ENCODE peak calls at places on chromosomes 7 and 10, in four cellular contexts. J is IMR-90, E is NB4, X is testis. R is an unnamed sample.

GRCh38 chr7:44109991-44110390 is 5.8 kb downstream of the AEBP1 start:
- DNase-seq in X (no peak), E (no peak), J (no peak), R (no peak)

GRCh38 chr10:124242791-124243190 is 149.4 kb upstream of the CHST15 start:
- DNase-seq in X (no peak), E (no peak), J (no peak), R (no peak)

GRCh38 chr7:2196381-2197378 is 36.1 kb downstream of the MAD1L1 start:
- DNase-seq in J (no peak), X (no peak), E (no peak), R (no peak)

GRCh38 chr7:131557521-131558385 is 1.3 kb upstream of the PODXL start:
- DNase-seq in X (peak), E (no peak), J (no peak), R (no peak)

GRCh38 chr10:114879093-114879492 is 57.5 kb downstream of the FHIP2A start:
- DNase-seq in J (no peak), X (no peak), E (no peak), R (no peak)

GRCh38 chr7:3399858-3400257 is 98.8 kb downstream of the SDK1 start:
- DNase-seq in E (peak), J (peak), X (no peak), R (no peak)

GRCh38 chr10:103765981-103766380 is 89.4 kb downstream of the SH3PXD2A start:
- DNase-seq in E (peak), J (peak), X (no peak), R (peak)

GRCh38 chr10:84298077-84298476 is 30.3 kb upstream of the CCSER2 start:
- DNase-seq in E (no peak), J (no peak), X (no peak), R (no peak)

GRCh38 chr7:7719235-7719634 is 828 bp upstream of the RPA3 start:
- DNase-seq in J (peak), X (no peak), E (peak), R (no peak)

GRCh38 chr7:97439637-97440214 is 292.2 kb upstream of the TAC1 start:
- DNase-seq in J (no peak), E (no peak), X (no peak), R (peak)

GRCh38 chr10:75430000-75430763 is 1.2 kb upstream of the LRMDA start:
- DNase-seq in E (peak), J (no peak), X (peak), R (peak)

GRCh38 chr7:135672560-135673359 is 10.4 kb downstream of the STMP1 start:
- DNase-seq in X (peak), E (peak), J (peak), R (peak)

GRCh38 chr7:81845628-81846259 is 75.9 kb upstream of the HGF start:
- DNase-seq in J (peak), X (no peak), E (peak), R (no peak)

GRCh38 chr7:45145881-45146280 is 11.7 kb upstream of the RAMP3 start:
- DNase-seq in E (no peak), X (no peak), J (no peak), R (no peak)

GRCh38 chr10:33353334-33353733 is 18.9 kb upstream of the NRP1 start:
- DNase-seq in X (no peak), E (no peak), J (no peak), R (no peak)

GRCh38 chr7:101901661-101902491 is 84.5 kb downstream of the CUX1 start:
- DNase-seq in E (no peak), J (peak), X (no peak), R (no peak)

GRCh38 chr10:125795637-125796190 is 20.1 kb upstream of the MMP21 start:
- DNase-seq in X (no peak), E (peak), J (no peak), R (no peak)

GRCh38 chr7:106597751-106598619 is 63.0 kb downstream of the CCDC71L start:
- DNase-seq in J (no peak), E (no peak), X (no peak), R (peak)

GRCh38 chr10:93496322-93497041 is at the start of gene CEP55:
- DNase-seq in E (peak), J (peak), X (peak), R (peak)
- TF ChIP-seq POLR2A in E (peak), J (peak), X (no peak), R (peak)

GRCh38 chr7:110090113-110090820 is 1000.7 kb upstream of the LRRN3 start:
- DNase-seq in X (peak), E (peak), J (peak), R (peak)
- TF ChIP-seq POLR2A in X (no peak), E (no peak), J (no peak), R (no peak)

DNA sequence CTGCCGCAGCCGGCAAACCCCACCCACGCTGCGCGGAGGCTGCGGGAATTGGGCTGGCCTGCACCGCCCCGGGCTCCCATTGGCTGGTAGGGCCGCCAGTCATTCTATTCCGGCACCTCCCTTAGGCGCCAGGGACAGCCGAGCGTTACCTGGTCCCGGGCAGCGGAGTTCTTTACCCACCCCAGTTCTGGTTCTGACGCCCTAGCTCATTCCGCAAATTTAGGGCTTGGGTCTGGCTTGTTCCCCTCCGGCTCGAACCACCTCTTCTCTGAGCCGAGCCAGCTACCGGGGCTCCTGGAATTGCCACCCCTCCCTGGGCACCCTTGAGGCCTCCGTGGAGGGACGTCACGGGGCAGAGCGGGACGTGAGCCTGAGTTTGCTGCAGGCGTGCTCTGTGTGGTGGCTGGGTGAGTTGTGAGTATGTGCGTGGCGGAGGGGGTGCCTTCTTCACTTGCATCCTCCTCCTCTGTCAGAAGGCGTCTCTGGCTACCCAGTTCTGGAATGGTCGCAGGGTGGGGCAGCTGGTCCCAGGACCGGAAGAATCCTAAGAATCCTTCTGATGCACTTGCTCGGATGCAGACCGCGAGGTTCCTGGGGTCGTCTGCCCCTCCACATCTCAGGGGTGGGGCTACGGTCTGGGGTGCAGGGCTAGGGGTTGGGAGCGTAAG is at the start of the genes PDZD7 and SFXN3:
- DNase-seq in X (peak), E (peak), J (peak), R (peak)
- TF ChIP-seq POLR2A in X (no peak), E (no peak), J (peak), R (peak)

DNA sequence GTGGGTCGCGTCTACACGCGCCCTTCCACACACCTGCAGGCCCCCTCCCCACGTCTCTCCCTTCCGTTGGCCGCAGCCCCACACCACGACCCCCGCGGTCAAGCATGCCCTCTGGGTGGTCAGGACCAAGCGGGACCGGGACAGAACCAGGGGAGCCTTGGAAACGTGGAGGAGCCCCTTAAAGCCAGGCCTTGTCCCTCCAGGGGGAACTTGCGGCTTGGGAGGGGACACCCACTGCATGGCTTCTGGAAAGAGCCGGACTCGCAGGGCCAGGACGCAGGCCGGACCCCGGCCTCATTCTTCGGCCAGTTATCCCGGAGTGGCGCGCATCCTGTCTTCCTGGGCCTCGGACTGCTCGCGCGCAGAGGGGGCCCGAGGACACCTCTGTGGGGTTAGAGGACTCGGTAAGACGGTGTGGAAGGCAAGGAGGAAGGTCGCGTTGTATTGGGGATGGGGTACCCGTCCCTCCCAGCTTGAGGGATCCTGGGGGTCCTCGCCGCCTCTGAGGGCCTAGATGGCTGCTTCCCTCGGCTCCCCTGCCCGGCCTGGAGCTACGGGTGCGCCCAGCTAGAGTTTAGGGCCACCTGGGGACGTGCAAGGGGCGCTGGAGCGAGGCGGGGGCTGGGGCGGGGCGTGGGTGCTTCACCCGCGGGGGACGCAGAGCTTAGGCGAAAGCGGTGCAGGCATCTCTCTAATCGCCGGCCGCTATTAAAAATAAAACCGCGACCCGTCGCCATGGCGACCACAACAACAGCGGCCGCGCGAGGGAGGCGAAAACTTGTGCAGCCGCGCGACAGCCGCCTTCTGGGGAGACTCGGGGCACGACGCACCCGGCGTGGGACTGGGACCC is 1.8 kb upstream of the PDGFA start:
- DNase-seq in X (peak), E (no peak), J (peak), R (peak)
- TF ChIP-seq POLR2A in X (no peak), E (no peak), J (no peak), R (no peak)

GRCh38 chr10:96072673-96073072 is 29.3 kb downstream of the CCNJ start:
- DNase-seq in J (peak), E (no peak), X (no peak), R (no peak)
- TF ChIP-seq POLR2A in J (no peak), E (no peak), X (no peak), R (no peak)

GRCh38 chr10:81848514-81848913 is 26.5 kb upstream of the NRG3 start:
- DNase-seq in X (no peak), E (no peak), J (no peak), R (no peak)

GRCh38 chr10:81843042-81843441 is 32.0 kb upstream of the NRG3 start:
- DNase-seq in E (peak), J (no peak), X (no peak), R (no peak)

GRCh38 chr10:81847675-81848074 is 27.3 kb upstream of the NRG3 start:
- DNase-seq in X (no peak), E (no peak), J (no peak), R (no peak)

DNA sequence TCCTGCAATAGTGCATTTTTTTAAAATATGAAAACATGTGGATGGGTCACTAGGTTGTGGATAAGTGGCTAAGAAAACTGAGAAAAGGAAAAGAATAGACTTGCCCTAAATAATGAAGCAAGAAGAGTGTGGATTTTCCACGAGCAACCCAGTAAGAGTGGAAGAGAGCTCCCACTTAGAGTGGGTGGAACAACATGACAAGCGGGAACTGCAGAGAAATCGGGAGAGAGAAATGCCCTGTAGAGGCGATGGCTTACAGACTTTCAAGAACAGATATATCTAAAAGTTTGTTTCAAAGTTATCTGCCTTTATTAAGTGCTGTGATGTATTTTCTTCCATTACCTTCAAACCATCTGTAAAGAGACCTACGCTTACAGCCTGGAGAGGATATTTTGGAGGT is 26.1 kb upstream of the NRG3 start:
- DNase-seq in J (no peak), E (no peak), X (no peak), R (no peak)
- TF ChIP-seq POLR2A in J (no peak), E (no peak), X (no peak), R (no peak)

GRCh38 chr10:95183451-95184230 is 10.4 kb upstream of the ACSM6 start:
- DNase-seq in E (peak), X (peak), J (peak), R (peak)
- TF ChIP-seq POLR2A in E (no peak), X (no peak), J (no peak), R (peak)

GRCh38 chr10:71312220-71312619 is 6.8 kb upstream of the SLC29A3 start:
- DNase-seq in X (no peak), E (no peak), J (no peak), R (no peak)

GRCh38 chr10:71314694-71315225 is 4.3 kb upstream of the SLC29A3 start:
- DNase-seq in X (no peak), E (no peak), J (no peak), R (no peak)

GRCh38 chr10:71312840-71313789 is 5.9 kb upstream of the SLC29A3 start:
- DNase-seq in X (peak), J (peak), E (no peak), R (no peak)

GRCh38 chr10:71316081-71316785 is 2.8 kb upstream of the SLC29A3 start:
- DNase-seq in E (peak), X (no peak), J (peak), R (no peak)

DNA sequence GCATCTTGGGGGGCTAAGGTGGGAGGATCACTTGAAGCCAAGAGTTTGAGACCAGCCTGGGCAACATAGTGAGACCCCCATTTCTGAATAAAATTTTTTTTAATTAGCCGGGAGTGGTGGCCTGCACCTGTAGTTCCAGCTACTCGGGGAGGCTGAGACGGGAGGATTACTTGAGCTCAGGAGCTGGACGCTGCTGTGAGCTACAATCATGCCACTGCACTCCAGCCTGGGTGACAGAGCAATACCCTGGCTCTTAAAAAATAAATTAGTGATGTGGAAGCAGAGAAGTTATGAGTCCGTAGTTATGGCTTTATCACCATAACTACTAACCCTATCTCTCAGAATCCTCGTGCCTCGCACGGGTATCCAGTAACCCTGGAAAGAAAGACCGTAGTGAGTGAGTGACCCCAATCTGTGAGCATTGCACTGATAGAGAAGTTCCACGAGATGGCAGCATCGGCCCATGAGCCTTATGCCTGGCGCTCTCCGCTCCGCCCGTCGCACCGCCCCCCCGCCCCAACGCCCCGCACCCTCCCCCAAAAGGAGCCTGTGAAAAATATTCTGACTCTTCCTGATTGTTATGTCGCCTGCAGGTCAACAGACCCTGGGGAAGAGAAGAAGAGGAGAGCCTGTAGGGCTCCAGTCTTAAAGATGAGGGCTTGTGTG is 4.9 kb upstream of the SLC29A3 start:
- DNase-seq in E (peak), X (peak), J (peak), R (peak)
- TF ChIP-seq POLR2A in E (no peak), X (no peak), J (no peak), R (no peak)

DNA sequence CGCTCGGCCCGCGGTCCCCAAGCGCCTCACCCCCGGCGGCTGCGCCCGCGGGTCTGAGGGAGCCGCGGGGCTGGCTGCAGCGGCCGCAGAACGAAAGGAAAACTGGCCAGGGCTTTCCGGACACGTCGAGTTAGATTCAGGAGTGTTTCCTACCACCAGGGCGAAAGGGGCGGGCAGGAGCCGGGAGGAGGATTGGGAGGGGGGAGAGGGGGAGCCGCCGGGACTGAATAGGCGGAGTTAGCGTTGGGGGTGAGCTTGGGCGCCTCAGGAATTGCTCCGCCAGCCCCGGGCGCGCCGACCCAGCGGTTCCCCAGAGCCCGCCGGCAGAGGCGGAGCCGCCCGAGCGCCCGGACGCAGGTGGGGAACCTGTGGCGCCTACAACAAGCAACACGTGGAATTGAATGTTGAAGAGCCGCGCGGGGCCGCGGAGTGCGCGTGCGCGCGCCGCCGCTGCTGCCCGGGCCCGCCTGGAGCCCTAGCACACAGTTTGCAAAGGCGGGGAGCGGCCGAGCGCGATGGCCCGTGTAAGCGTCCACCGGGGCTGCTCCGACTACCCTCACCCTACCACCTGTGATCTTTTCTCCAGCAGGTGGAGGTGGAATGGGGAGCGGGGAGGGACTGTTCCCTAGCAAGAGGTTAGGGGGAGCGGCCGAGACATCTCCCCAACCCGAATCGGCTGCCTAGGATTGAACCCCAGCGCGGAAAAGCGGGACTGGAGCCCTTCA is at the start of gene CADPS2:
- DNase-seq in J (peak), X (peak), E (no peak), R (peak)
- TF ChIP-seq POLR2A in J (no peak), X (peak), E (no peak), R (no peak)

GRCh38 chr7:93690021-93690420 is 115.5 kb upstream of the CALCR start:
- DNase-seq in X (no peak), J (no peak), E (no peak), R (no peak)

GRCh38 chr7:93697901-93698300 is 123.4 kb upstream of the CALCR start:
- DNase-seq in X (no peak), E (no peak), J (no peak), R (no peak)

GRCh38 chr7:93693796-93694195 is 119.3 kb upstream of the CALCR start:
- DNase-seq in E (no peak), J (no peak), X (no peak), R (no peak)
- TF ChIP-seq POLR2A in E (no peak), J (no peak), X (no peak), R (no peak)